ENCODE peak calls at places on chromosomes 3 and 15, in seven cellular contexts. Q is SW480, Y is lower leg skin, L is AG08395, K is anterior cingulate cortex, R is NT2/D1, W is GF-D8. F is an unnamed sample.

GRCh38 chr15:49382394-49382793 is 40.6 kb upstream of the FGF7 start:
- DNase-seq in Q (no peak), Y (no peak), L (no peak), K (no peak), R (no peak), W (no peak), F (no peak)

GRCh38 chr3:184712579-184713355 is 903 bp upstream of the MAGEF1 start:
- DNase-seq in Q (no peak), Y (no peak), L (no peak), K (no peak), R (no peak), W (no peak), F (no peak)

GRCh38 chr3:43870110-43870509 is 179.4 kb downstream of the ABHD5 start:
- DNase-seq in Q (peak), Y (no peak), L (peak), K (no peak), R (peak), W (no peak), F (no peak)

GRCh38 chr3:43296565-43296964 is 10.2 kb downstream of the SNRK start:
- DNase-seq in Q (no peak), Y (no peak), L (no peak), K (no peak), R (no peak), W (peak), F (peak)

GRCh38 chr15:70523192-70523591 is 240.2 kb downstream of the UACA start:
- DNase-seq in Q (no peak), Y (peak), L (no peak), K (no peak), R (no peak), W (no peak), F (no peak)

GRCh38 chr3:58111513-58112184 is 99.1 kb downstream of the DNASE1L3 start:
- DNase-seq in Q (no peak), Y (no peak), L (no peak), K (no peak), R (no peak), W (no peak), F (no peak)

GRCh38 chr3:67610458-67610857 is 44.0 kb downstream of the SUCLG2 start:
- DNase-seq in Q (no peak), Y (no peak), L (no peak), K (no peak), R (no peak), W (no peak), F (no peak)

GRCh38 chr3:139830817-139831216 is 104.2 kb upstream of the CLSTN2 start:
- DNase-seq in Q (no peak), Y (no peak), L (no peak), K (peak), R (no peak), W (no peak), F (no peak)

GRCh38 chr3:126549861-126550487 is 8.8 kb downstream of the C3orf22 start:
- DNase-seq in Q (no peak), Y (peak), L (no peak), K (no peak), R (no peak), W (no peak), F (no peak)

GRCh38 chr15:38793181-38793580 is 228.6 kb upstream of the RASGRP1 start:
- DNase-seq in Q (no peak), Y (no peak), L (no peak), K (no peak), R (no peak), W (no peak), F (no peak)

GRCh38 chr15:93823971-93824866 is 407.1 kb upstream of the MCTP2 start:
- DNase-seq in Q (no peak), Y (no peak), L (peak), K (no peak), R (no peak), W (no peak), F (no peak)

GRCh38 chr15:59294574-59294960 is 78.1 kb downstream of the MYO1E start:
- DNase-seq in Q (no peak), Y (no peak), L (peak), K (no peak), R (no peak), W (no peak), F (no peak)

GRCh38 chr3:47002490-47003410 is 23.3 kb downstream of the NBEAL2 start:
- DNase-seq in Q (no peak), Y (peak), L (no peak), K (no peak), R (no peak), W (no peak), F (no peak)

GRCh38 chr3:9793161-9793781 is 389 bp downstream of the ARPC4 start:
- DNase-seq in Q (peak), Y (no peak), L (peak), K (no peak), R (no peak), W (peak), F (peak)

GRCh38 chr15:96351801-96352593 is 21.5 kb downstream of the NR2F2 start:
- DNase-seq in Q (no peak), Y (no peak), L (no peak), K (no peak), R (no peak), W (no peak), F (no peak)

GRCh38 chr15:76177491-76178040 is 117.8 kb downstream of the TMEM266 start:
- DNase-seq in Q (peak), Y (peak), L (peak), K (no peak), R (no peak), W (no peak), F (no peak)

GRCh38 chr3:138914870-138915502 is 32.0 kb downstream of the FOXL2 start:
- DNase-seq in Q (peak), Y (no peak), L (peak), K (no peak), R (no peak), W (peak), F (peak)

GRCh38 chr15:67520976-67521769 is at the start of gene C15orf61:
- DNase-seq in Q (peak), Y (peak), L (peak), K (peak), R (no peak), W (peak), F (peak)

GRCh38 chr15:87753539-87753938 is 503.0 kb downstream of the NTRK3 start:
- DNase-seq in Q (no peak), Y (no peak), L (no peak), K (no peak), R (no peak), W (no peak), F (no peak)

GRCh38 chr15:90305932-90306331 is 40.5 kb downstream of the NGRN start:
- DNase-seq in Q (no peak), Y (no peak), L (no peak), K (no peak), R (no peak), W (no peak), F (no peak)

GRCh38 chr3:175150812-175151411 is 291.8 kb downstream of the NAALADL2 start:
- DNase-seq in Q (peak), Y (peak), L (no peak), K (no peak), R (no peak), W (no peak), F (no peak)

GRCh38 chr3:71055602-71056001 is 527.9 kb downstream of the FOXP1 start:
- DNase-seq in Q (no peak), Y (no peak), L (no peak), K (no peak), R (no peak), W (no peak), F (no peak)

GRCh38 chr3:54045416-54045815 is 76.9 kb upstream of the CACNA2D3 start:
- DNase-seq in Q (no peak), Y (no peak), L (no peak), K (no peak), R (no peak), W (no peak), F (no peak)

GRCh38 chr15:73325191-73325980 is 43.4 kb downstream of the HCN4 start:
- DNase-seq in Q (no peak), Y (no peak), L (no peak), K (no peak), R (no peak), W (no peak), F (no peak)

GRCh38 chr3:124576565-124577493 is 153.4 kb upstream of the UMPS start:
- DNase-seq in Q (no peak), Y (peak), L (no peak), K (no peak), R (no peak), W (no peak), F (no peak)

GRCh38 chr3:48338635-48339034 is 5.2 kb upstream of the SPINK8 start:
- DNase-seq in Q (no peak), Y (no peak), L (no peak), K (no peak), R (no peak), W (peak), F (peak)

GRCh38 chr3:76497636-76498035 is 542.3 kb upstream of the ROBO2 start:
- DNase-seq in Q (no peak), Y (no peak), L (peak), K (no peak), R (peak), W (no peak), F (no peak)

GRCh38 chr3:47134311-47134710 is 29.6 kb downstream of the SETD2 start:
- DNase-seq in Q (no peak), Y (no peak), L (no peak), K (no peak), R (no peak), W (no peak), F (no peak)

GRCh38 chr3:118850687-118851086 is 184.0 kb downstream of the IGSF11 start:
- DNase-seq in Q (no peak), Y (no peak), L (no peak), K (no peak), R (peak), W (no peak), F (no peak)

GRCh38 chr3:47772047-47772446 is 9.6 kb downstream of the SMARCC1 start:
- DNase-seq in Q (no peak), Y (no peak), L (no peak), K (no peak), R (no peak), W (no peak), F (no peak)

GRCh38 chr3:183357564-183358079 is 70.8 kb downstream of the MCF2L2 start:
- DNase-seq in Q (no peak), Y (no peak), L (no peak), K (no peak), R (no peak), W (peak), F (no peak)

GRCh38 chr3:80395023-80395422 is 627.2 kb upstream of the ROBO1 start:
- DNase-seq in Q (no peak), Y (no peak), L (no peak), K (no peak), R (no peak), W (no peak), F (no peak)

GRCh38 chr15:79923515-79924169 is 26.8 kb upstream of the MTHFS start:
- DNase-seq in Q (peak), Y (peak), L (peak), K (peak), R (peak), W (peak), F (peak)

GRCh38 chr15:100464256-100464655 is 64.5 kb downstream of the CERS3 start:
- DNase-seq in Q (no peak), Y (no peak), L (no peak), K (no peak), R (no peak), W (no peak), F (no peak)

GRCh38 chr3:11603628-11604027 is 40.1 kb downstream of the VGLL4 start:
- DNase-seq in Q (no peak), Y (peak), L (peak), K (no peak), R (no peak), W (no peak), F (no peak)

GRCh38 chr3:34364345-34364744 is 565.9 kb downstream of the PDCD6IP start:
- DNase-seq in Q (no peak), Y (no peak), L (no peak), K (no peak), R (peak), W (no peak), F (no peak)

GRCh38 chr3:41120461-41120860 is 78.8 kb upstream of the CTNNB1 start:
- DNase-seq in Q (no peak), Y (no peak), L (no peak), K (peak), R (peak), W (no peak), F (no peak)

GRCh38 chr3:196492080-196492479 is 11.5 kb downstream of the RNF168 start:
- DNase-seq in Q (no peak), Y (no peak), L (no peak), K (no peak), R (no peak), W (no peak), F (no peak)

GRCh38 chr3:130480736-130481135 is 36.2 kb upstream of the COL6A6 start:
- DNase-seq in Q (peak), Y (no peak), L (peak), K (no peak), R (peak), W (peak), F (peak)